ENCODE peak calls at places on chromosomes 13 and 19, in six cellular contexts. A is Calu3; E is T-helper 17 cell; P is fibroblast of the aortic adventitia; U is lung; D is activated CD8-positive, alpha-beta memory T cell treated with anti-CD3 and anti-CD28 coated beads for 48 hours. I is an unnamed sample.

GRCh38 chr19:56111601-56112312 is 9.3 kb downstream of the ZNF787 start:
- DNase-seq in A (peak), E (no peak), P (no peak), U (peak), D (no peak), I (no peak)

GRCh38 chr13:95698047-95698749 is 21.3 kb downstream of the DNAJC3 start:
- DNase-seq in A (no peak), E (no peak), P (no peak), U (no peak), D (no peak), I (no peak)

GRCh38 chr13:112690242-112690943 is 555 bp downstream of the ATP11A start:
- DNase-seq in A (no peak), E (no peak), P (peak), U (no peak), D (no peak), I (no peak)

GRCh38 chr19:48646192-48646911 is 365 bp upstream of the CA11 start:
- DNase-seq in A (peak), E (peak), P (peak), U (peak), D (peak), I (peak)

GRCh38 chr19:5719961-5720790 is at the start of the genes CATSPERD and LONP1:
- DNase-seq in A (peak), E (peak), P (peak), U (peak), D (peak), I (peak)

GRCh38 chr19:33473644-33474305 is 47.8 kb downstream of the PEPD start:
- DNase-seq in A (no peak), E (no peak), P (peak), U (no peak), D (no peak), I (no peak)

GRCh38 chr19:14383898-14384669 is 2.8 kb downstream of the ADGRE5 start:
- DNase-seq in A (peak), E (peak), P (peak), U (peak), D (no peak), I (no peak)

GRCh38 chr19:43465468-43466120 is at the start of gene LYPD3:
- DNase-seq in A (peak), E (no peak), P (peak), U (peak), D (no peak), I (no peak)

GRCh38 chr13:38763446-38764381 is 76.8 kb downstream of the FREM2 start:
- DNase-seq in A (peak), E (no peak), P (peak), U (no peak), D (no peak), I (no peak)

GRCh38 chr13:30097089-30097488 is 210.3 kb downstream of the KATNAL1 start:
- DNase-seq in A (no peak), E (no peak), P (no peak), U (no peak), D (no peak), I (no peak)

GRCh38 chr13:84645196-84646071 is 763.2 kb upstream of the SLITRK1 start:
- DNase-seq in A (no peak), E (no peak), P (peak), U (no peak), D (no peak), I (no peak)

GRCh38 chr19:34732548-34733255 is 1.3 kb upstream of the ZNF181 start:
- DNase-seq in A (no peak), E (no peak), P (no peak), U (no peak), D (no peak), I (no peak)

GRCh38 chr19:3365447-3366103 is 808 bp upstream of the NFIC start:
- DNase-seq in A (peak), E (no peak), P (peak), U (no peak), D (no peak), I (no peak)

GRCh38 chr13:40313269-40314200 is 352.9 kb downstream of the FOXO1 start:
- DNase-seq in A (no peak), E (no peak), P (peak), U (no peak), D (no peak), I (no peak)

GRCh38 chr19:18648971-18649310 is 12.1 kb downstream of the KLHL26 start:
- DNase-seq in A (no peak), E (no peak), P (no peak), U (no peak), D (no peak), I (no peak)